ENCODE peak calls at places on chromosome 15, in five cellular contexts. P, N, M, Z and R are unnamed samples.

GRCh38 chr15:63933522-63933921 is 99.8 kb upstream of the HERC1 start:
- DNase-seq in P (peak), N (no peak), M (no peak), Z (no peak), R (no peak)

GRCh38 chr15:35305031-35305555 is 220.0 kb upstream of the NANOGP8 start:
- DNase-seq in P (peak), N (no peak), M (no peak), Z (no peak), R (no peak)

GRCh38 chr15:81859737-81860516 is 185.9 kb downstream of the MEX3B start:
- DNase-seq in P (no peak), N (no peak), M (no peak), Z (no peak), R (no peak)

GRCh38 chr15:48996276-48996675 is 32.6 kb upstream of the SHC4 start:
- DNase-seq in P (peak), N (no peak), M (no peak), Z (no peak), R (no peak)

GRCh38 chr15:98745650-98746374 is 97.5 kb downstream of the IGF1R start:
- DNase-seq in P (peak), N (no peak), M (no peak), Z (no peak), R (no peak)

GRCh38 chr15:35690698-35691116 is 144.7 kb upstream of the DPH6 start:
- DNase-seq in P (no peak), N (no peak), M (no peak), Z (no peak), R (no peak)

GRCh38 chr15:52221730-52222129 is 30.5 kb upstream of the GNB5 start:
- DNase-seq in P (no peak), N (no peak), M (no peak), Z (no peak), R (no peak)

GRCh38 chr15:74192751-74193150 is 9.8 kb downstream of the STRA6 start:
- DNase-seq in P (no peak), N (no peak), M (no peak), Z (no peak), R (no peak)

GRCh38 chr15:100903191-100903590 is 16.0 kb upstream of the LRRK1 start:
- DNase-seq in P (no peak), N (no peak), M (no peak), Z (no peak), R (no peak)

GRCh38 chr15:83654379-83655236 is 685 bp downstream of the ADAMTSL3 start:
- DNase-seq in P (no peak), N (peak), M (no peak), Z (no peak), R (no peak)

GRCh38 chr15:98658831-98659699 is 10.7 kb downstream of the IGF1R start:
- DNase-seq in P (peak), N (no peak), M (no peak), Z (peak), R (peak)

GRCh38 chr15:41661529-41662225 is 1.5 kb downstream of the MGA start:
- DNase-seq in P (peak), N (peak), M (peak), Z (peak), R (peak)

GRCh38 chr15:51600114-51600513 is 22.5 kb downstream of the DMXL2 start:
- DNase-seq in P (peak), N (no peak), M (no peak), Z (no peak), R (no peak)

GRCh38 chr15:27639595-27639994 is 459.5 kb downstream of the OCA2 start:
- DNase-seq in P (no peak), N (no peak), M (no peak), Z (no peak), R (no peak)

GRCh38 chr15:39172380-39173281 is 408.2 kb upstream of the THBS1 start:
- DNase-seq in P (peak), N (no peak), M (no peak), Z (no peak), R (no peak)